ENCODE peak calls at places on chromosomes 6 and 20, in ten cellular contexts. D is NCI-H510A; A is neural crest cell; E is aorta; P is nephron progenitor cell; F is stimulated activated CD4-positive, alpha-beta T cell treated with anti-CD3 and anti-CD28 coated beads, Interleukin-15, amount 100 ng/mL, for 24 hours; C is dermis blood vessel endothelial cell; M is ELF-1; O is midbrain; U is DMS153. K is an unnamed sample.

GRCh38 chr6:69974193-69974592 is 107.8 kb downstream of the COL19A1 start:
- DNase-seq in P (no peak), M (no peak), C (no peak), A (no peak), U (peak; percentile 8), E (no peak), D (peak; percentile 23), F (no peak), O (no peak), K (no peak)

GRCh38 chr6:135183532-135184440 is 2.7 kb downstream of the MYB start:
- DNase-seq in M (peak; percentile 80), P (peak; percentile 41), C (peak; percentile 45), O (no peak), E (no peak), F (peak; percentile 87), D (peak; percentile 4), U (peak; percentile 29), A (peak; percentile 29), K (peak; percentile 88)

GRCh38 chr20:36543187-36544133 is 2.1 kb downstream of the MYL9 start:
- DNase-seq in U (no peak), M (no peak), E (peak; percentile 89), P (no peak), D (no peak), F (no peak), O (no peak), C (no peak), A (no peak), K (no peak)

GRCh38 chr20:46174469-46175126 is 56.5 kb downstream of the CD40 start:
- DNase-seq in D (peak; percentile 74), C (peak; percentile 79), A (peak; percentile 80), U (peak; percentile 72), M (peak; percentile 85), F (peak; percentile 88), E (peak; percentile 72), O (peak; percentile 15), P (peak; percentile 92), K (peak; percentile 86)

GRCh38 chr20:58661298-58662141 is 10.4 kb downstream of the STX16 start:
- DNase-seq in U (no peak), A (no peak), O (no peak), F (peak; percentile 44), E (no peak), M (no peak), D (no peak), C (peak; percentile 33), P (no peak), K (peak; percentile 65)

GRCh38 chr20:53914861-53915458 is 155.4 kb downstream of the BCAS1 start:
- DNase-seq in C (peak; percentile 25), A (no peak), P (no peak), U (no peak), D (no peak), M (no peak), O (no peak), F (no peak), E (no peak), K (no peak)

GRCh38 chr6:90369651-90370050 is 73.0 kb upstream of the BACH2 start:
- DNase-seq in U (no peak), O (no peak), E (no peak), C (no peak), A (no peak), F (no peak), P (no peak), M (peak; percentile 45), D (no peak), K (no peak)

GRCh38 chr6:118912646-118913045 is 18.7 kb downstream of the ASF1A start:
- DNase-seq in M (no peak), O (no peak), P (no peak), A (no peak), D (no peak), F (no peak), U (no peak), E (no peak), C (no peak), K (no peak)

GRCh38 chr20:43914286-43914685 is 366 bp upstream of the TOX2 start:
- DNase-seq in C (no peak), E (no peak), F (peak; percentile 27), A (no peak), D (no peak), O (no peak), P (no peak), U (no peak), M (no peak), K (peak; percentile 66)

GRCh38 chr6:100447900-100448700 is 16.6 kb downstream of the SIM1 start:
- DNase-seq in C (no peak), U (no peak), F (no peak), E (no peak), P (no peak), D (no peak), A (no peak), O (no peak), M (peak; percentile 40), K (no peak)

GRCh38 chr6:1670711-1671462 is 61.2 kb downstream of the FOXC1 start:
- DNase-seq in C (no peak), D (no peak), O (no peak), M (peak; percentile 50), P (no peak), F (no peak), E (no peak), U (no peak), A (peak; percentile 3), K (no peak)

GRCh38 chr20:46985241-46985640 is 90.6 kb downstream of the EYA2 start:
- DNase-seq in P (no peak), O (no peak), D (peak; percentile 20), M (no peak), F (no peak), U (no peak), E (no peak), A (no peak), C (no peak), K (no peak)

GRCh38 chr6:1522779-1523178 is 86.9 kb upstream of the FOXC1 start:
- DNase-seq in C (no peak), E (no peak), A (no peak), P (no peak), D (no peak), F (no peak), O (no peak), U (no peak), M (no peak), K (no peak)

GRCh38 chr6:68718379-68719073 is 83.4 kb downstream of the ADGRB3 start:
- DNase-seq in U (peak; percentile 86), M (no peak), E (no peak), F (no peak), P (no peak), C (no peak), O (no peak), D (no peak), A (no peak), K (no peak)

GRCh38 chr6:77292564-77293546 is 170.4 kb downstream of the HTR1B start:
- DNase-seq in A (no peak), F (no peak), C (peak; percentile 82), O (no peak), M (no peak), P (no peak), D (no peak), U (no peak), E (no peak), K (no peak)

GRCh38 chr20:17910828-17911294 is 57.7 kb downstream of the SNX5 start:
- DNase-seq in C (peak; percentile 73), E (no peak), F (no peak), U (no peak), O (no peak), D (no peak), P (no peak), A (no peak), M (no peak), K (no peak)

GRCh38 chr6:129606664-129607063 is 103.3 kb downstream of the ARHGAP18 start:
- DNase-seq in U (no peak), D (no peak), A (no peak), C (no peak), O (no peak), M (no peak), E (no peak), P (no peak), F (peak; percentile 16), K (no peak)

K was measured in activated CD8-positive, alpha-beta memory T cell treated with anti-CD3 and anti-CD28 coated beads for 24 hours.